ENCODE peak calls at places on chromosomes 12 and 14, in five cellular contexts. H is psoas muscle, I is bronchial epithelial cell, R is uterus, J is mesendoderm. S is an unnamed sample.

GRCh38 chr14:92540472-92541048 is 27.0 kb downstream of the RIN3 start:
- DNase-seq in R (peak; percentile 93), J (peak; percentile 29), I (peak; percentile 92), H (peak; percentile 92), S (no peak)

GRCh38 chr12:120276734-120277133 is 11.2 kb upstream of the PXN start:
- DNase-seq in R (no peak), H (no peak), I (peak; percentile 44), J (no peak), S (no peak)

GRCh38 chr14:99707420-99707819 is 23.3 kb downstream of the CYP46A1 start:
- DNase-seq in J (no peak), R (no peak), I (no peak), H (no peak), S (peak; percentile 22)

GRCh38 chr12:130463818-130464663 is 126.4 kb downstream of the PIWIL1 start:
- DNase-seq in H (peak; percentile 17), R (no peak), I (no peak), J (no peak), S (no peak)

GRCh38 chr14:23801766-23802165 is 151.8 kb upstream of the DHRS4 start:
- DNase-seq in J (no peak), I (no peak), H (no peak), R (no peak), S (no peak)

GRCh38 chr12:71610036-71610795 is 53.4 kb downstream of the ZFC3H1 start:
- DNase-seq in I (no peak), R (no peak), H (no peak), J (no peak), S (no peak)

GRCh38 chr12:27996761-27997160 is 24.2 kb upstream of the PTHLH start:
- DNase-seq in J (no peak), H (no peak), R (no peak), I (no peak), S (no peak)

GRCh38 chr14:89185919-89186849 is 230.8 kb downstream of the FOXN3 start:
- DNase-seq in I (peak; percentile 95), J (no peak), R (peak; percentile 32), H (peak; percentile 69), S (peak; percentile 42)

GRCh38 chr14:36268957-36269734 is 51.3 kb downstream of the MBIP start:
- DNase-seq in J (peak; percentile 60), R (no peak), I (no peak), H (no peak), S (no peak)

GRCh38 chr12:89350661-89351488 is 1.4 kb downstream of the DUSP6 start:
- DNase-seq in R (no peak), J (peak; percentile 23), H (peak; percentile 57), I (no peak), S (no peak)

GRCh38 chr12:107844312-107844921 is 69.9 kb downstream of the ASCL4 start:
- DNase-seq in I (no peak), H (peak; percentile 43), J (peak; percentile 34), R (no peak), S (peak; percentile 81)

GRCh38 chr14:103385994-103386491 is 828 bp downstream of the MARK3 start:
- DNase-seq in J (peak; percentile 46), R (no peak), H (peak; percentile 63), I (no peak), S (peak; percentile 53)

GRCh38 chr14:90491221-90491867 is 94.5 kb downstream of the CALM1 start:
- DNase-seq in H (peak; percentile 83), I (no peak), R (peak; percentile 94), J (peak; percentile 46), S (peak; percentile 58)

GRCh38 chr12:112998997-112999767 is 20.9 kb downstream of the OAS2 start:
- DNase-seq in H (no peak), I (no peak), R (no peak), J (no peak), S (no peak)

GRCh38 chr12:112992541-112993398 is 14.5 kb downstream of the OAS2 start:
- DNase-seq in J (peak; percentile 72), I (peak; percentile 62), R (no peak), H (no peak), S (peak; percentile 83)

GRCh38 chr12:112996501-112996900 is 18.2 kb downstream of the OAS2 start:
- DNase-seq in H (no peak), I (no peak), J (no peak), R (no peak), S (no peak)

GRCh38 chr12:112997506-112997905 is 19.2 kb downstream of the OAS2 start:
- DNase-seq in H (no peak), R (no peak), I (no peak), J (no peak), S (no peak)

GRCh38 chr12:112995008-112995407 is 16.7 kb downstream of the OAS2 start:
- DNase-seq in R (no peak), I (no peak), H (no peak), J (no peak), S (no peak)
- H3K36me3 ChIP-seq in R (no peaks in the 10 kb centered on the region), I (no peaks in the 10 kb centered on the region), H (no peaks in the 10 kb centered on the region), J (no peaks in the 10 kb centered on the region), S (no peaks in the 10 kb centered on the region)

DNA sequence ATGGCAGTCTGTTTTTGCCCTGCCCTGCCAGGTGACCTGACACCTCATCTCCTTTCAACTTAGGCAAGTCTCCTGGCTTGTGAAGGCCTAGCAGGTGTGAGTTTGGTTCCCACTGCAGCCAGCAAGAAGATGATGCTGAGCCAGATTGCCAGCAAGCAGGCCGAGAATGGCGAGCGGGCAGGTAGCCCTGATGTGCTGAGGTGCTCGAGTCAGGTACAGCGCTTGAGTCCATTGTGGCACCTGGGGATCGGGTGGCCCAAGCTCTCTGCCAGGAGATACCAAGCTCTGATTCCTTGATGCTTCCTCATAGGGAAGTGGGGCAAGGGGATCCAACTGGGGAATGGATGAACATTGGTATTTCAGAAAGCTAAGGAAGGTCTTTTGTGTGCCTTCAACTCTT is 4.1 kb upstream of the CSAD start:
- DNase-seq in R (peak; percentile 13), I (no peak), H (no peak), J (no peak), S (no peak)
- H3K36me3 ChIP-seq in R (no peaks in the 10 kb centered on the region), I (peaks cover 27% of the 10 kb centered on the region), H (peaks cover 80% of the 10 kb centered on the region), J (peaks cover 9% of the 10 kb centered on the region), S (peaks cover 19% of the 10 kb centered on the region)

DNA sequence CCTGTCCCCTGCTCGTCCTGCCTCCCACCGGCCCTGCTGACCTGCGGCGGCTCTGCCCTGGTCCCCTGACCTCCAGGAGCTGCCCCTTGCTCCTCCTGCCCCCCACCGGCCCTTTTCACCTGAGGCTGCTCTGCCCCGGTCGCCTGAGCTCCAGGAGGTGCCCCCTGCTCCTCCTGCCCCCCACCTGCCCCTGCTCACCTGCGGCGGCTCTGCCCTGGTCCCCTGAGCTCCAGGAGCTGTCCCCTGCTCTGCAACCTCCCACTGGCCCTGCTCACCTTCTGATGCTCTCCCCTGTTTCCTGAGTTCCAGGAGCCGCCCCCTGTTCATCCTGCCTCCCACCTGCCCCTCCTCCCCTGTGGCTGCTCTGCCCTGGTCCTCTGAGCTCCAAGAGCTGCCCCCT is 101.3 kb downstream of the TMEM121 start:
- DNase-seq in R (no peak), H (no peak), I (no peak), J (no peak), S (peak; percentile 24)
- H3K36me3 ChIP-seq in R (no peaks in the 10 kb centered on the region), H (no peaks in the 10 kb centered on the region), I (no peaks in the 10 kb centered on the region), J (no peaks in the 10 kb centered on the region), S (no peaks in the 10 kb centered on the region)

GRCh38 chr12:121296618-121297476 is at the start of gene CAMKK2:
- DNase-seq in J (peak; percentile 94), H (peak; percentile 91), R (peak; percentile 88), I (peak; percentile 52), S (peak; percentile 98)

GRCh38 chr12:121295746-121296617 is 527 bp downstream of the CAMKK2 start:
- DNase-seq in J (peak; percentile 35), H (peak; percentile 69), I (no peak), R (no peak), S (peak; percentile 75)

GRCh38 chr12:121294151-121294889 is 2.2 kb downstream of the CAMKK2 start:
- DNase-seq in H (no peak), I (no peak), J (no peak), R (no peak), S (no peak)

GRCh38 chr12:121293603-121294002 is 2.9 kb downstream of the CAMKK2 start:
- DNase-seq in J (no peak), I (no peak), R (no peak), H (no peak), S (no peak)

GRCh38 chr12:121295123-121295745 is 1.3 kb downstream of the CAMKK2 start:
- DNase-seq in R (no peak), J (peak; percentile 70), H (no peak), I (no peak), S (peak; percentile 65)
- H3K36me3 ChIP-seq in R (no peaks in the 10 kb centered on the region), J (no peaks in the 10 kb centered on the region), H (peaks cover 20% of the 10 kb centered on the region), I (peaks cover 2% of the 10 kb centered on the region), S (peaks cover 4% of the 10 kb centered on the region)

GRCh38 chr14:54763761-54764160 is 138.9 kb downstream of the GCH1 start:
- DNase-seq in H (no peak), R (no peak), J (no peak), I (no peak), S (peak; percentile 5)
- H3K36me3 ChIP-seq in H (peaks cover 73% of the 10 kb centered on the region), R (no peaks in the 10 kb centered on the region), J (peaks cover 2% of the 10 kb centered on the region), I (peaks cover 11% of the 10 kb centered on the region), S (peaks cover 12% of the 10 kb centered on the region)

GRCh38 chr12:106064622-106065021 is 74.1 kb downstream of the NUAK1 start:
- DNase-seq in J (no peak), R (no peak), I (no peak), H (no peak), S (no peak)
- H3K36me3 ChIP-seq in J (peaks cover 2% of the 10 kb centered on the region), R (no peaks in the 10 kb centered on the region), I (peaks cover 4% of the 10 kb centered on the region), H (peaks cover 43% of the 10 kb centered on the region), S (peaks cover 7% of the 10 kb centered on the region)

DNA sequence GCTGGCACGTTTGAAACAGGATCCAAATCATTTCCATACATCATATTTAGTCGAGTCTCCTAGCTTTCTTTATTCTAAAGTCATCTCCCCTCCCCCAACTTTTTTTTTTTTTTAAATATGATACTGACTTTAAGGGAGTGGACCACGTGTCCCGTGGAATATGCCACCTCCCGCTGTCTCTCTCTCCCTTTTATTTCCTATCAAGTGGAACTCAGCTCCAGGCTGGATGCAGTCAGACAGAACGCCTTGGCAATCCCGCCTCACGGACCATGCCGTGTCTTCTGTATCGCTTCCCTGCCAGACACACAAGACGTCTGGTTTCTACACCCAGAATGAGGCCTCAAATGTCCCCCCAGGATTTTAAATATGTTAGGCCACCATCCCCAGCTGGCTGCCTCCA is 21.2 kb downstream of the BCL7A start:
- DNase-seq in R (no peak), H (no peak), I (no peak), J (no peak), S (no peak)
- H3K36me3 ChIP-seq in R (no peaks in the 10 kb centered on the region), H (peaks cover 64% of the 10 kb centered on the region), I (peaks cover 15% of the 10 kb centered on the region), J (peaks cover 4% of the 10 kb centered on the region), S (peaks cover 2% of the 10 kb centered on the region)

DNA sequence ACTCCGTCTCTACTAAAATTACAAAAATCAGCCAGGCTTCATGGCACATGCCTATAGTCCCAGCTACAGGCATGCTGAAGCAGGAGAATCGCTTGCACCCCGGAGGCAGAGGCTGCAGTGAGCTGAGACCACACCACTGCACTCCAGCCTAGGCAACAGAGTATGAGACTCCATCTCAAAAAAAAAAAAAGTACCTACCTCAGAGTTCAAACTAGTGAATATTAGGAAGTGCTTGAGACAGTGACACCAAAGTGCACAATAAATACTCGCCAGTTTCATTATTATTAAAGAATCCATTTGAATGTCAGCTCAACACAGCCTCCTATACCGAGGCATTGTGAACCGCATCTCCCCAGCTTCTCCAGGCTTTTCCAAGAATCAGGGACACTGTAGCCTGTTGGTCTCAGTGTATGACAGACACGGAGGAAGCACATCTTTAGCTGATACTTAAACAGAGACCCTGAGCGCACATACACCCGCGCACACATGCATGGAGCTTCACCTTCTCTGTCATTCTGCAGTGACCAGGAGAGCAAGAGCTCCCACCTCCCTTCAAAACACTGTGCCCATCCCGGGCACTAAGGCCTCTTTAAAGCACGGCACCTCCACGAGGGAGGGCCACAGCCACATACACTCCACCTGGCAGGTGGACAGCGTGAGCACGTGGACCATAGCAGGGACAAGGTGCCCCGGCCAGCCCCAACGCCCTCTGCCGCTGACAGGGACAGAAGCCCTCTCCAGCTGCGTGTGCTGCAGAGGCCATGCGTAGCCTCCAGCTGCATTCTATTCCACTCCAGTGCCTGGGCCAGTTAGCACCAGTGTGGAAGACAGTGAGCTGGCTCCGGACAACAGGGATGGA is 5.2 kb downstream of the GAPDH start:
- DNase-seq in I (peak; percentile 56), H (no peak), R (no peak), J (peak; percentile 38), S (peak; percentile 62)
- H3K36me3 ChIP-seq in I (peaks cover 28% of the 10 kb centered on the region), H (peaks cover 67% of the 10 kb centered on the region), R (no peaks in the 10 kb centered on the region), J (peaks cover 22% of the 10 kb centered on the region), S (peaks cover 35% of the 10 kb centered on the region)

S was measured in H7.